ENCODE peak calls at places on chromosomes 13 and 19, in four cellular contexts. M is SK-N-SH, O is HepG2, T is K562. K is an unnamed sample.

GRCh38 chr13:84641491-84641890 is 759.2 kb upstream of the SLITRK1 start:
- DNase-seq in T (no peak), O (no peak), M (no peak), K (no peak)

GRCh38 chr13:38607136-38607535 is 79.7 kb upstream of the FREM2 start:
- DNase-seq in O (no peak), M (no peak), T (no peak), K (no peak)

GRCh38 chr19:28737021-28737525 is 475.9 kb downstream of the UQCRFS1 start:
- DNase-seq in T (no peak), M (no peak), O (peak; percentile 15), K (peak; percentile 3)

GRCh38 chr13:74290324-74290773 is 156.1 kb upstream of the KLF12 start:
- DNase-seq in M (peak; percentile 47), T (no peak), O (peak; percentile 9), K (no peak)

GRCh38 chr19:45158503-45159026 is 2.2 kb downstream of the NKPD1 start:
- DNase-seq in M (no peak), T (no peak), O (no peak), K (no peak)

GRCh38 chr13:52001120-52001731 is 10.0 kb downstream of the ATP7B start:
- DNase-seq in T (peak; percentile 32), M (peak; percentile 64), O (peak; percentile 59), K (no peak)

GRCh38 chr13:29654807-29655547 is 59.5 kb upstream of the SLC7A1 start:
- DNase-seq in M (no peak), T (no peak), O (no peak), K (no peak)

GRCh38 chr13:39512687-39513086 is 90.3 kb downstream of the LHFPL6 start:
- DNase-seq in T (no peak), M (no peak), O (no peak), K (no peak)

GRCh38 chr19:48458016-48458415 is 2.6 kb downstream of the KCNJ14 start:
- DNase-seq in M (no peak), O (no peak), T (no peak), K (no peak)

GRCh38 chr13:91017031-91017668 is 330.3 kb upstream of the MIR17HG start:
- DNase-seq in T (peak; percentile 98), M (peak; percentile 67), O (no peak), K (peak; percentile 9)

GRCh38 chr19:36489920-36490415 is 607 bp upstream of the ZNF566 start:
- DNase-seq in T (peak; percentile 87), M (peak; percentile 91), O (peak; percentile 94), K (peak; percentile 73)

GRCh38 chr13:25632166-25632888 is 260.6 kb downstream of the ATP8A2 start:
- DNase-seq in T (no peak), M (no peak), O (no peak), K (no peak)

GRCh38 chr19:57664269-57665127 is 4.2 kb upstream of the ZSCAN4 start:
- DNase-seq in T (peak; percentile 58), O (peak; percentile 39), M (peak; percentile 89), K (no peak)

GRCh38 chr13:25406377-25406776 is 34.6 kb downstream of the ATP8A2 start:
- DNase-seq in T (peak; percentile 23), M (no peak), O (peak; percentile 13), K (no peak)

GRCh38 chr19:13461536-13461935 is 44.7 kb downstream of the CACNA1A start:
- DNase-seq in T (no peak), O (no peak), M (no peak), K (no peak)

GRCh38 chr13:109977212-109977968 is 191.0 kb upstream of the IRS2 start:
- DNase-seq in O (no peak), T (no peak), M (no peak), K (no peak)

GRCh38 chr13:44280461-44280860 is 93.2 kb upstream of the SERP2 start:
- DNase-seq in O (peak; percentile 15), M (no peak), T (no peak), K (no peak)

GRCh38 chr13:25080773-25081172 is 15.2 kb upstream of the PABPC3 start:
- DNase-seq in T (peak; percentile 25), O (no peak), M (no peak), K (no peak)

GRCh38 chr13:51532736-51533197 is 51.5 kb upstream of the WDFY2 start:
- DNase-seq in T (no peak), M (no peak), O (no peak), K (no peak)

GRCh38 chr13:96952592-96952991 is 41.7 kb downstream of the OXGR1 start:
- DNase-seq in M (no peak), T (no peak), O (no peak), K (no peak)
- TF ChIP-seq MXI1 in M (no peak), T (no peak), O (no peak), K (no peak)

DNA sequence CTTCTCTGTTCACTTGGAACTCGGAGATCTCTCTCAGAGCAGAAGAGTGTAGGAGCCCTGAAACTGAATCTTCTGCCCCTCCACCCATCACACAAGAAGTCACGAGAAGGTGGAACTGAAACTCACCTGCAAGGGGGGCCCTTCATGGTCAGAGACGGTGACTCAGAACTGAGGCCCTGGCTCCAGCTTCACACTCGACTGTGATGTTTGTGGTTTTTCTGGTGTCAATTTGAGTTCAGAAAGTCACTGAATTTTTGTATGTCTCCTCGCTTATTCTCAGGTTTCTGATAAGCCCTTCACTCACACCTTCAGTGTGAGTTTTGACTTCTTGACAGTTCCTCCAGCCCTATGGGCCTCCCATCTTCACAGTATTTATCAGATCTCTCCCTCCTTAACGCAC is 23.1 kb downstream of the SIGLEC5 start:
- DNase-seq in T (no peak), M (no peak), O (no peak), K (peak; percentile 90)
- TF ChIP-seq SIN3A in T (no peak), M (no peak), O (no peak), K (no peak)

DNA sequence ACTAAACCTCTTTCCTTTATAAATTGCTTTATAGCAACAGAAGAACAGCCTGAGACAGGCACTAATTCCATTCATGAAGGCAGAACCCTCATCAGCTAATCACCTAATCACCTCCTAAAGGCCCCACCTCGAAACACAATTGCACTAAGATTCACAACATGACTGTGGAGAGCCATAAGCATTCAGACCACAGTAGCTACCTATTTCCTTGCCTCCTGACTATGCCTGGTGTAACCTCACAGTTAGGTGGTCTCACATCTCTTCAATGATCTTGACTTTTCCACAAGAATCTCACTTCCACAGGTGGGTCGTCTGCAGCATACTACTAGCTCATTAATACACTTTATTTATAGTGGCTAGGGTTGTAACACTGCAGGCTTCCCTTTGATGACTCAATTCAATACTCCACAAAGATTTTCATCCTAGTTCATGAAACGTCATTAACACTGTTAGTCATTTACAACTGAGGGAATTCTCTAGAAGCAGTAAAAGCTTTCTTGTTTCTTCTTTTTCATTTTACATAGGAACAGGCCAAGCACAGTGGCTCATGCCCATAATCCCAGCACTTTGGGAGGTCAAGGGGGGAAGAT is 27.1 kb downstream of the STK24 start:
- DNase-seq in T (no peak), M (no peak), O (no peak), K (no peak)
- TF ChIP-seq MXI1 in T (no peak), M (no peak), O (no peak), K (no peak)

DNA sequence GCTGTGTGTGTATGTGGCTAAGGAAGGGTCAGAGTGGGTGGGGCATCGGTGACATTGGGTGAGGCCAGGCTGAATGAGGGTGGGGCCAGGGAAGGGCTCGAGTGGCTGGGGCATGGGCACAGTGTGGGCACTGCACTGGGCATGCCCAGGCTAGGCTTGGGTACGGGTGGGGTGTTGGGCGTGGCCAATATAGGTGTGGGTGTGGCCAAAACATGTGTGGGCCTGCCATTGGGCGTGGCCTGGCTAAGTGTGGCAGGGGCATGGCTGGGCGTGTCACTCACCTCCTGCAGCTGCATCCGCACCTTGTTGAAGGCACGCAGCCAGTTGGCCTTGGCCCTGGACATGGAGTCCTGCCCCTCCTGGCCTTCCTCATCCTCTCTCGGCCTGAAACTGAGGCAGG is 33.2 kb downstream of the UNC13A start:
- DNase-seq in M (peak; percentile 62), O (no peak), T (peak; percentile 60), K (no peak)
- TF ChIP-seq SIN3A in M (no peak), O (no peak), T (no peak), K (no peak)

GRCh38 chr19:53041366-53041765 is 3.2 kb upstream of the ERVV-2 start:
- DNase-seq in T (no peak), M (no peak), O (no peak), K (no peak)
- TF ChIP-seq MXI1 in T (no peak), M (no peak), O (no peak), K (no peak)

DNA sequence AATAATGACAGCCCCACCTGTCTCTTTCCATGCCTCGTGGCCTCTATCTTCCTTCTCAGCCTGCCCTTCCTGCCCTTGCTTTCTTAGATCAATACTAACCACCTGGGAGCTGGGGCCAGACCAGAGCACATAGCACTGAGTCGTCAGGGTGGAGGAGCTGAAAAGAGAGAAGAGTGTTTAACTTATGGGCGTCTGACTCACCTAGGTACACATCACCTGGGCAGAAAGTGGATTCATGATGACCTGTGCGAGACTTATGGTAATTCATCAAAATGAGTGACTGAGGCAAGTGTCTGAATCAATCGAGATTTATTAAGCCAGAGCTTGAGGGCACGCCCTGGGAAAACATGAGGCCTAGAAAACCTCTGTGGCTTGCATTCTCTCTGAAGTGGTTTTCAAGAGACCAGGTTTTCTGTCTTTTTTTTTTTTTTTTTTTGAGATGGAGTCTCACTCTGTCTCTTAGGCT is 19.2 kb downstream of the CEACAM6 start:
- DNase-seq in T (no peak), O (no peak), M (no peak), K (no peak)
- TF ChIP-seq SIN3A in T (no peak), O (no peak), M (no peak), K (no peak)

GRCh38 chr13:34776390-34776981 is 165.6 kb upstream of the NBEA start:
- DNase-seq in T (no peak), M (no peak), O (no peak), K (no peak)
- TF ChIP-seq MXI1 in T (no peak), M (no peak), O (no peak), K (no peak)

DNA sequence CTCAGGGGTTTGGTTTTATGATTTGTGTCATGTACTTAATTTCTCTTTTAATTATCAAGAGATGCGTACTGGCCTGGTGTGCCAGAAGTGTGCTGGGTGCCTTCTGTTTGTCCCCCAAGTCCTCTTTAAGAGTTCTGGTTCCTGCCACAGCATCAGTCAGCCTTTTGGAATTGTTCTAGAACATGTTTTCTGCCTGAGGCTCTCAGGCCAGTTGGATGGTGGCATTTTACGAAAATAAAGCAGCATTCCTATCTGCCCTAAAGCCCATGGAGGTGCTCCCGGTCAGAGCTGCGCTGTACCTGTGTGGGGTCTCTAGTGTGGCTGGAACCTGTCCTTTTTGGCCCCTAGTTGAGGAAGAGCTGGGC is 54.1 kb downstream of the TSSK6 start:
- DNase-seq in O (no peak), M (no peak), T (no peak), K (no peak)
- TF ChIP-seq SIN3A in O (no peak), M (no peak), T (no peak), K (no peak)

GRCh38 chr13:60392136-60392535 is 4.9 kb upstream of the TDRD3 start:
- DNase-seq in O (no peak), M (no peak), T (no peak), K (no peak)
- TF ChIP-seq MXI1 in O (no peak), M (no peak), T (no peak), K (no peak)

GRCh38 chr19:47123406-47123805 is 7.2 kb upstream of the SAE1 start:
- DNase-seq in M (no peak), O (no peak), T (no peak), K (no peak)

GRCh38 chr19:47125669-47125938 is 5.0 kb upstream of the SAE1 start:
- DNase-seq in O (no peak), T (no peak), M (no peak), K (no peak)

GRCh38 chr19:47124937-47125668 is 5.5 kb upstream of the SAE1 start:
- DNase-seq in O (peak; percentile 78), T (peak; percentile 69), M (peak; percentile 73), K (no peak)

GRCh38 chr19:47120461-47120860 is 6.9 kb upstream of the ZC3H4 start:
- DNase-seq in T (no peak), O (no peak), M (no peak), K (no peak)

GRCh38 chr19:47122359-47123335 is 8.0 kb upstream of the SAE1 start:
- DNase-seq in O (peak; percentile 58), T (no peak), M (no peak), K (no peak)
- TF ChIP-seq SIN3A in O (no peak), T (no peak), M (no peak), K (no peak)